ENCODE peak calls at places on chromosomes 6 and 20, in seven cellular contexts. W, N, L, B, G, V and I are unnamed samples.

GRCh38 chr6:106927531-106928398 is 46.8 kb downstream of the CD24 start:
- DNase-seq in W (peak; percentile 64), N (peak; percentile 72), L (peak; percentile 79), B (peak; percentile 32), G (peak; percentile 49), V (peak; percentile 90), I (peak; percentile 35)

GRCh38 chr6:90382760-90383159 is 86.1 kb upstream of the BACH2 start:
- DNase-seq in W (no peak), N (no peak), L (no peak), B (no peak), G (no peak), V (peak; percentile 24), I (no peak)

GRCh38 chr20:48767269-48767960 is 60.4 kb downstream of the PREX1 start:
- DNase-seq in W (no peak), N (no peak), L (no peak), B (no peak), G (no peak), V (no peak), I (no peak)

GRCh38 chr6:12336121-12336971 is 46.2 kb downstream of the EDN1 start:
- DNase-seq in W (no peak), N (no peak), L (no peak), B (no peak), G (peak; percentile 73), V (no peak), I (peak; percentile 65)

GRCh38 chr6:166707045-166707444 is 80.0 kb upstream of the RPS6KA2 start:
- DNase-seq in W (no peak), N (peak; percentile 88), L (peak; percentile 85), B (peak; percentile 31), G (peak; percentile 36), V (peak; percentile 78), I (peak; percentile 56)

GRCh38 chr20:9300534-9300933 is 213.9 kb upstream of the LAMP5 start:
- DNase-seq in W (no peak), N (no peak), L (no peak), B (no peak), G (no peak), V (no peak), I (no peak)

GRCh38 chr6:31332637-31333602 is 24.1 kb downstream of the HLA-B start:
- DNase-seq in W (no peak), N (no peak), L (no peak), B (no peak), G (peak; percentile 78), V (no peak), I (no peak)

GRCh38 chr20:64108731-64109389 is 1.5 kb upstream of the NPBWR2 start:
- DNase-seq in W (no peak), N (peak; percentile 45), L (no peak), B (no peak), G (no peak), V (peak; percentile 0), I (no peak)

GRCh38 chr6:128696651-128697391 is 176.4 kb upstream of the PTPRK start:
- DNase-seq in W (peak; percentile 49), N (no peak), L (no peak), B (peak; percentile 72), G (no peak), V (no peak), I (no peak)

GRCh38 chr6:89239338-89239737 is 22.2 kb upstream of the GABRR1 start:
- DNase-seq in W (peak; percentile 78), N (no peak), L (peak; percentile 12), B (peak; percentile 8), G (peak; percentile 52), V (peak; percentile 56), I (peak; percentile 34)

GRCh38 chr6:67914419-67914818 is 720.7 kb upstream of the ADGRB3 start:
- DNase-seq in W (no peak), N (no peak), L (no peak), B (peak; percentile 8), G (no peak), V (no peak), I (no peak)

GRCh38 chr6:41488392-41489129 is 57.6 kb upstream of the FOXP4 start:
- DNase-seq in W (no peak), N (no peak), L (no peak), B (peak; percentile 83), G (peak; percentile 66), V (peak; percentile 69), I (peak; percentile 70)

GRCh38 chr6:135182120-135182992 is 1.2 kb downstream of the MYB start:
- DNase-seq in W (peak; percentile 48), N (peak; percentile 75), L (peak; percentile 10), B (no peak), G (peak; percentile 61), V (peak; percentile 48), I (peak; percentile 28)

GRCh38 chr6:147768969-147769368 is 260.5 kb downstream of the SAMD5 start:
- DNase-seq in W (no peak), N (no peak), L (no peak), B (no peak), G (no peak), V (no peak), I (no peak)

GRCh38 chr6:90062051-90062450 is 167.8 kb downstream of the GJA10 start:
- DNase-seq in W (no peak), N (no peak), L (no peak), B (no peak), G (no peak), V (no peak), I (no peak)

GRCh38 chr6:35258858-35259193 is 709 bp upstream of the ZNF76 start:
- DNase-seq in W (peak; percentile 67), N (no peak), L (peak; percentile 62), B (peak; percentile 54), G (no peak), V (peak; percentile 67), I (peak; percentile 57)

GRCh38 chr6:33613146-33613793 is 7.9 kb upstream of the ITPR3 start:
- DNase-seq in W (no peak), N (no peak), L (peak; percentile 52), B (peak; percentile 66), G (no peak), V (no peak), I (no peak)

GRCh38 chr20:1671891-1672669 is 14.5 kb upstream of the SIRPG start:
- DNase-seq in W (no peak), N (no peak), L (no peak), B (no peak), G (no peak), V (no peak), I (no peak)

GRCh38 chr20:1666802-1667201 is 9.2 kb upstream of the SIRPG start:
- DNase-seq in W (no peak), N (no peak), L (no peak), B (no peak), G (no peak), V (no peak), I (no peak)

GRCh38 chr20:1672728-1673127 is 15.1 kb upstream of the SIRPG start:
- DNase-seq in W (no peak), N (no peak), L (no peak), B (no peak), G (no peak), V (no peak), I (no peak)

GRCh38 chr20:1667510-1668085 is 10.0 kb upstream of the SIRPG start:
- DNase-seq in W (no peak), N (no peak), L (no peak), B (no peak), G (no peak), V (no peak), I (no peak)

DNA sequence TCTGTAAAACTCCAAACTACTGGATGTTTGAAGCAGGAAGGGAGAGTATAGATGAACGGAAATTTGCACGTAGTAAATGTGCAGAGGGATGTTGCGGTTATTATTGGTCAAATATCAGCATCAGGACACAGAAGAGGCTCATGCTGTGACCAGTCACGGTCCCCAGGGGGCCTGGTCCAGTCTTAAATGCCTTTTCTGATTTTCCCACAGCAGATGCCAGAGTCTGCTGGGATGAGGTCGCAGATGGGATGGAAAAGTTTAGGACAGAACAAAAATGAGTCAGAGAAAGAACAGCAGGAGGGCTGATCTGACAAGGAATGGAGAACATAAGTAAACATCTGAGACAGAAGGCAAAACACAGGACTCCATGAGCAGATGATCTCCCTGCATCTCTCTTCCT is 11.7 kb upstream of the SIRPG start:
- DNase-seq in W (peak; percentile 4), N (no peak), L (no peak), B (peak; percentile 16), G (no peak), V (no peak), I (no peak)
- TF ChIP-seq CTCF in W (no peak), N (no peak), L (no peak), B (no peak), G (no peak), V (no peak), I (no peak)

GRCh38 chr6:144036064-144036873 is 28.2 kb upstream of the PLAGL1 start:
- DNase-seq in W (peak; percentile 3), N (peak; percentile 72), L (peak; percentile 8), B (peak; percentile 57), G (peak; percentile 13), V (peak; percentile 36), I (peak; percentile 48)
- TF ChIP-seq CTCF in W (no peak), N (no peak), L (no peak), B (no peak), G (peak; percentile 5), V (peak; percentile 57), I (peak; percentile 11)

GRCh38 chr6:157283330-157283898 is 39.9 kb downstream of the TMEM242 start:
- DNase-seq in W (no peak), N (no peak), L (no peak), B (no peak), G (no peak), V (no peak), I (no peak)

GRCh38 chr6:157282279-157282678 is 41.0 kb downstream of the TMEM242 start:
- DNase-seq in W (no peak), N (no peak), L (no peak), B (no peak), G (no peak), V (no peak), I (no peak)

GRCh38 chr6:157280153-157280552 is 43.2 kb downstream of the TMEM242 start:
- DNase-seq in W (no peak), N (no peak), L (no peak), B (no peak), G (no peak), V (peak; percentile 48), I (no peak)

GRCh38 chr6:157280947-157281346 is 42.4 kb downstream of the TMEM242 start:
- DNase-seq in W (no peak), N (no peak), L (no peak), B (no peak), G (no peak), V (no peak), I (no peak)

GRCh38 chr6:157281570-157281969 is 41.7 kb downstream of the TMEM242 start:
- DNase-seq in W (peak; percentile 35), N (peak; percentile 58), L (peak; percentile 63), B (no peak), G (peak; percentile 37), V (peak; percentile 34), I (no peak)
- TF ChIP-seq CTCF in W (peak; percentile 46), N (peak; percentile 42), L (no peak), B (no peak), G (peak; percentile 32), V (peak; percentile 53), I (no peak)

GRCh38 chr6:105433723-105434122 is 30.8 kb upstream of the PREP start:
- DNase-seq in W (no peak), N (no peak), L (no peak), B (no peak), G (no peak), V (no peak), I (no peak)

GRCh38 chr6:105429676-105430075 is 26.8 kb upstream of the PREP start:
- DNase-seq in W (no peak), N (no peak), L (no peak), B (peak; percentile 93), G (no peak), V (no peak), I (no peak)

GRCh38 chr6:105432797-105433196 is 29.9 kb upstream of the PREP start:
- DNase-seq in W (peak; percentile 74), N (no peak), L (peak; percentile 6), B (peak; percentile 76), G (no peak), V (peak; percentile 11), I (no peak)

GRCh38 chr6:105430685-105431084 is 27.8 kb upstream of the PREP start:
- DNase-seq in W (no peak), N (no peak), L (no peak), B (peak; percentile 59), G (no peak), V (no peak), I (no peak)

GRCh38 chr6:105431226-105431625 is 28.3 kb upstream of the PREP start:
- DNase-seq in W (peak; percentile 60), N (no peak), L (peak; percentile 44), B (peak; percentile 70), G (peak; percentile 69), V (peak; percentile 81), I (peak; percentile 34)
- TF ChIP-seq CTCF in W (peak; percentile 71), N (peak; percentile 66), L (no peak), B (peak; percentile 53), G (peak; percentile 45), V (peak; percentile 62), I (peak; percentile 71)